ENCODE peak calls at places on chromosome 19, in five cellular contexts. N is heart left ventricle, Q is neural progenitor cell, B is small intestine, I is ascending aorta. T is an unnamed sample. For H3K4me1, the result is how much of the 10 kb centered on the place peaks cover.

GRCh38 chr19:45574526-45574925 is 10.1 kb downstream of the OPA3 start:
- DNase-seq in N (no peak), B (no peak), I (no peak), Q (no peak), T (no peak)

GRCh38 chr19:5624154-5624663 is 1.3 kb downstream of the SAFB start:
- DNase-seq in I (no peak), B (peak), Q (peak), N (peak), T (peak)

GRCh38 chr19:48833977-48834376 is 2.3 kb downstream of the HSD17B14 start:
- DNase-seq in I (no peak), N (no peak), B (no peak), Q (no peak), T (no peak)

GRCh38 chr19:16446108-16447014 is 25.4 kb downstream of the EPS15L1 start:
- DNase-seq in N (no peak), Q (no peak), B (no peak), I (no peak), T (no peak)

GRCh38 chr19:16366433-16367268 is 42.0 kb downstream of the KLF2 start:
- DNase-seq in B (no peak), Q (no peak), I (no peak), N (no peak), T (peak)

GRCh38 chr19:28019371-28019770 is 1193.6 kb downstream of the UQCRFS1 start:
- DNase-seq in I (no peak), B (no peak), Q (no peak), N (no peak), T (no peak)

GRCh38 chr19:41064974-41065569 is 23.2 kb upstream of the CYP2A13 start:
- DNase-seq in I (no peak), B (peak), Q (peak), N (no peak), T (no peak)

GRCh38 chr19:23015660-23016059 is 12.7 kb upstream of the ZNF728 start:
- DNase-seq in Q (no peak), I (no peak), N (no peak), B (no peak), T (no peak)

GRCh38 chr19:2602391-2603181 is 99.9 kb downstream of the GNG7 start:
- DNase-seq in I (peak), B (peak), Q (peak), N (peak), T (peak)

DNA sequence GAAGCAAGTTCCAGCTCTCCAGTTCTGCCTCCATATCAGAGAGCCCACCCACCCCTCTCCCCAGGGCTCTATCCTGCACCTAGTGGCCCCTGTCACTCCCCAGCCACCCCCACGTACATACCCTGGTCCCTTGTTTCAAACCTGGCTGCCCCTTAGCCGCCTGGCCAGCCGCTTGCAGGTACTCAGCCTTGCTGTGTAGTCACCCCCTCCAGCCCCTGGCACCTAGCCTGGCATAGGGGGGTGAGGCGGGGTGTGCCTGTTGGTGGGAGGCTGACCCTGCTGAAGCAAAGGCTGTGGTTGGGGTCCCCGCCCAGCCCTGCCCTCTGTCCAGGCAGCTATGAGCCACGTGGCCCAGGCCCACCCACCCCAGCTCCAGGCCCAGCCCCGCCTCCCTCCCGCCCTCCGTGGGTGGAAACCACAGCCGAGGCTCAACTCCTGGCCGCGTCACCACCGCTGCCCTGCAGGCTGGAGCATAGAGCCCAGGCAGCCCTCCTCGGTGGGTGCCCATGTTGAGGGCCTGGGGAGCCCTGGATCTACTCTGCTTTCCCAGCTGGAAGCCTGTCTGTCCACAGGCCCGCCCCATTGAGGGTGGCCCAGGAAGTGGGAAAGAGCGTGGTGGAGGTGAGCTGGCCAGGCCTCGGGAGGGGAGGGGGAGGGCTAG is 30.8 kb downstream of the PAK4 start:
- DNase-seq in Q (no peak), B (no peak), I (no peak), N (no peak), T (no peak)
- H3K4me3 ChIP-seq in Q (no peak), B (no peak), I (no peak), N (no peak), T (no peak)

GRCh38 chr19:42275103-42275502 is 6.1 kb downstream of the CIC start:
- DNase-seq in B (no peak), I (no peak), N (no peak), Q (no peak), T (no peak)

GRCh38 chr19:42275517-42275916 is 6.5 kb downstream of the CIC start:
- DNase-seq in B (no peak), Q (no peak), N (no peak), I (no peak), T (no peak)

GRCh38 chr19:42276821-42277220 is 7.8 kb downstream of the CIC start:
- DNase-seq in N (no peak), I (no peak), Q (no peak), B (no peak), T (no peak)

GRCh38 chr19:42277821-42278809 is 9.1 kb downstream of the CIC start:
- DNase-seq in I (no peak), B (peak), N (no peak), Q (no peak), T (peak)

DNA sequence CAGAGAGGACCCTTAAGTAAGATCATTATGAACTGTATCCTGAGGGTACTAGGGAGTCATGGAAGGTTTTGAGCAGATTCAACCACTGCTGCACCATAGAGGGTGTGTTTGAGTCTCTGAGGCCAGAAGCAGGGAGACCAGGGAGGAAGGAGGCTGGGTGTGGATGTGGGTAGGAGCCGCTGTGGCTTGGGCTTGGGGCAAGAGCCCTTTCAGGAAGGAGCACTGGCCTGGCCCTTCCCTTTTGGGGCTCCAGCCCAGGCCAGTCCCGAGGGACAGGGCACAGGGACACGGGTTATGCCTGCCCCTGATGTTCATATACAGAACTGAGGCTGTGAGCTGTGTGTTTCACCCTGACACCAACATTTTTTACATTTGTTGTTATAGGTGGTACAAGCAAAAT is 7.2 kb downstream of the CIC start:
- DNase-seq in Q (no peak), N (no peak), I (no peak), B (no peak), T (no peak)
- H3K4me1 ChIP-seq in Q (under half), N (half or more), I (under half), B (under half), T (half or more)

GRCh38 chr19:34962945-34963530 is 991 bp downstream of the ZNF792 start:
- DNase-seq in Q (no peak), B (peak), N (no peak), I (no peak), T (no peak)

GRCh38 chr19:34961775-34962174 is 2.3 kb downstream of the ZNF792 start:
- DNase-seq in N (no peak), I (no peak), Q (no peak), B (no peak), T (no peak)

GRCh38 chr19:34962281-34962944 is 1.6 kb downstream of the ZNF792 start:
- DNase-seq in I (no peak), Q (no peak), B (peak), N (peak), T (no peak)

GRCh38 chr19:34964598-34964997 is 569 bp upstream of the ZNF792 start:
- DNase-seq in I (no peak), B (no peak), Q (no peak), N (no peak), T (no peak)

GRCh38 chr19:34963531-34964406 is at the start of gene ZNF792:
- DNase-seq in B (peak), I (no peak), N (peak), Q (peak), T (peak)
- H3K4me3 ChIP-seq in B (peak), I (peak), N (peak), Q (peak), T (peak)

DNA sequence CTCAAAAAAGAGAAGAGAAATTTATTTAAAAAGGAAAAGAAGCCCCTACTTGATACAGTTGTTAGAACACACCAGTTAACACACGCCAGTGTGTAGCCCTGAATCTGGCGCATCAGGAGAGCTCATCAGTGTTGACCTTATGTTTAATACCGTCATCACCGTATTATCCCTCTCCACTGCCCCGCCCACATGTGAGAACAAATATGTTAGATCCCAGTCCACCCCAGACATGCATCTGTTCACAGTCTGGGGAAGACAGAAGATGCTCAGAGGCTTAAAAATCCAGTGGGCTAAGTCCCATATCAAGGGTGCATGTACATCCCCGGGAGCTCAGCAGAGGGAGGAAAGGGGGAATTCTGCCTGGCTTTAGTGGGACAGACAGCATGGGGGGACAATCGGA is 155.2 kb downstream of the DPF1 start:
- DNase-seq in B (no peak), N (no peak), I (no peak), Q (no peak), T (no peak)
- H3K4me1 ChIP-seq in B (under half), N (under half), I (under half), Q (under half), T (under half)

DNA sequence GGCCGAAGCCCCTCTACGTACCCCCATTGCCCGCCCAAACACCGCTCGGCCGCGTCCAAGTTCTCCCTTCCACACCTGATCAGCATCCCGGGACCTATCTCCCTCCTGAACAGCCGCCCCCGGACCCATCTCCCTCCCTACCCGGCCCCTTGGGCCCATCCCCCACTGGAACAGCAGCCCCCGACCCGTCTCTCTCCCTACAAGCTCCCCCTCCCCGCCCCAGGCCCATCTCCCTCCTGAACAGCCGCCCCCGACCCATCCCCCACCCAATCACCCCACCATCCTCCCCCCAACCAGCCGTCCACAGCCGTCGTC is 608 bp downstream of the ZSCAN1 start:
- DNase-seq in N (no peak), B (no peak), I (no peak), Q (peak), T (no peak)
- H3K4me3 ChIP-seq in N (peak), B (peak), I (peak), Q (peak), T (peak)

GRCh38 chr19:33301900-33302174 is 497 bp downstream of the CEBPA start:
- DNase-seq in Q (peak), B (no peak), I (no peak), N (no peak), T (no peak)
- H3K4me1 ChIP-seq in Q (under half), B (under half), I (under half), N (under half), T (under half)

DNA sequence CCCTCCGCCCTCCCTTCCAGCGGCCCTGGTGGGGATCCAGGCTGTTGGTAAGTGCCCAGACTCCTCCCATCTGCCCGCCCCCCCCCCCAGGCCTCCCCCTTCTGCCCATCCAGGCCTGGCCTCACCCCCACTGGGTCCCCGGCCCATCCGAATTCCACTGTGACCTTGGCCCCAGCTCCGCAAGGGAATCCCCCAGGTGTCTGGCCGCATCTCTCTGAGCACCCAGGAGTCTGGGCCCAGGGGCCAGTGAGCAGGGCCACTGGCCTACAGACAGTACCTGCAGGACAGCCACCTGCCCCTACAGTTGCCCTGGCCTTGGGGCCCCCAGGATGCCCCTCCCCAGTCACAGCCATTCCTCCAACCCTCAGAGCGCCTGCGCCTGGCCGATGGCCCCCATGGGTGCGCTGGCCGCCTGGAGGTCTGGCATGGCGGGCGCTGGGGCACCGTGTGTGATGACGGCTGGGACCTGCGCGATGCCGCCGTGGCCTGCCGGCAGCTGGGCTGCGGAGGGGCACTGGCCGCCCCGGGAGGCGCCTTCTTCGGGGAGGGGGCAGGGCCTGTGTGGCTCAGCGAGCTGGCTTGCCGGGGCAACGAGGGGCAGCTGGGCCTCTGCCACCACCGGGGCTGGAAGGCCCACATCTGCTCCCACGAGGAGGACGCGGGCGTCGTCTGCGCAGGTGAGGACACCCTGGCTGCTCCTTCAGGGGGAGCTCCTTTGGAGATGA is 912 bp downstream of the SSC5D start:
- DNase-seq in B (no peak), Q (no peak), I (no peak), N (no peak), T (no peak)
- H3K4me3 ChIP-seq in B (no peak), Q (no peak), I (no peak), N (no peak), T (no peak)

GRCh38 chr19:1069009-1069779 is 2.2 kb downstream of the ARHGAP45 start:
- DNase-seq in Q (no peak), B (no peak), N (peak), I (peak), T (peak)
- H3K4me1 ChIP-seq in Q (under half), B (under half), N (under half), I (under half), T (under half)

DNA sequence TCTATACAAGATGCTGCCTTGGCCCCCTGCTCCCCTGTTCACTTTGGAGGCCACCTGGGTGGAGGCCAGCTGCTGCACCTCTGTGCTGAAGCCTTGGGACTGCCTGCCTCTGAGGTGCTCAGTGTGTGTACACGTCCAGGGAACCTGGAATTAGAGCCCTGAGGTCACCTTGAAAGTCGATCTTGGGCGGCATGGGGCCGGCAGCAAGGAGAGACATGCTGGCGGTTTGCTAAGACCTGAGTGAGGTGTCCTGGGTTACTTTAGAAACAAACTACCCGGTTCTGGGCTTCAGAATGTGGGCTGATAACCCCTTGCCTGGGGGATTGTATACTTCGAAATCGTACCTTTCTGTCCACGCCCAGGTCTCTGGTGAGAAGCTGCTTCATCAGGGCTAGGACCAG is 25.5 kb downstream of the TSSK6 start:
- DNase-seq in Q (peak), I (no peak), N (no peak), B (no peak), T (peak)
- H3K4me3 ChIP-seq in Q (no peak), I (peak), N (no peak), B (no peak), T (peak)